ENCODE peak calls at places on chromosomes 7 and 10, in eight cellular contexts. One of them, this sample, is unnamed. For H3K9me3, the result is how much of the 10 kb centered on the place peaks cover.

GRCh38 chr10:85608706-85609105 is 757.9 kb downstream of the GRID1 start:
- DNase-seq in OCI-LY7: no peak
- DNase-seq in K562: no peak
- DNase-seq in cardiac muscle cell: no peak
- DNase-seq in AG04450: no peak
- DNase-seq in A549: no peak
- DNase-seq in lung: no peak
- DNase-seq in pancreas: no peak
- DNase-seq in this sample: no peak

GRCh38 chr7:116670409-116671036 is 1.5 kb upstream of the MET start:
- DNase-seq in pancreas: peak
- DNase-seq in K562: no peak
- DNase-seq in A549: no peak
- DNase-seq in OCI-LY7: no peak
- DNase-seq in cardiac muscle cell: no peak
- DNase-seq in lung: no peak
- DNase-seq in AG04450: no peak
- DNase-seq in this sample: no peak

GRCh38 chr10:42998481-42999384 is 78.1 kb upstream of the RET start:
- DNase-seq in K562: no peak
- DNase-seq in cardiac muscle cell: no peak
- DNase-seq in lung: no peak
- DNase-seq in OCI-LY7: no peak
- DNase-seq in AG04450: no peak
- DNase-seq in A549: no peak
- DNase-seq in pancreas: no peak
- DNase-seq in this sample: no peak

GRCh38 chr10:78950656-78951587 is 117.8 kb upstream of the ZMIZ1 start:
- DNase-seq in OCI-LY7: no peak
- DNase-seq in AG04450: no peak
- DNase-seq in A549: no peak
- DNase-seq in K562: no peak
- DNase-seq in pancreas: peak
- DNase-seq in cardiac muscle cell: no peak
- DNase-seq in lung: no peak
- DNase-seq in this sample: no peak

GRCh38 chr10:123553810-123554430 is 112.2 kb upstream of the GPR26 start:
- DNase-seq in A549: no peak
- DNase-seq in lung: no peak
- DNase-seq in pancreas: no peak
- DNase-seq in AG04450: no peak
- DNase-seq in cardiac muscle cell: no peak
- DNase-seq in OCI-LY7: no peak
- DNase-seq in K562: no peak
- DNase-seq in this sample: no peak

GRCh38 chr7:18019562-18019961 is 8.1 kb downstream of the PRPS1L1 start:
- DNase-seq in OCI-LY7: no peak
- DNase-seq in cardiac muscle cell: peak
- DNase-seq in K562: no peak
- DNase-seq in AG04450: no peak
- DNase-seq in lung: no peak
- DNase-seq in A549: peak
- DNase-seq in pancreas: no peak
- DNase-seq in this sample: no peak

GRCh38 chr10:70648427-70648826 is 23.9 kb upstream of the ADAMTS14 start:
- DNase-seq in OCI-LY7: peak
- DNase-seq in A549: no peak
- DNase-seq in AG04450: no peak
- DNase-seq in cardiac muscle cell: no peak
- DNase-seq in K562: no peak
- DNase-seq in pancreas: no peak
- DNase-seq in lung: no peak
- DNase-seq in this sample: no peak

GRCh38 chr10:114265392-114266053 is 26.5 kb downstream of the VWA2 start:
- DNase-seq in cardiac muscle cell: peak
- DNase-seq in AG04450: no peak
- DNase-seq in lung: no peak
- DNase-seq in OCI-LY7: no peak
- DNase-seq in pancreas: no peak
- DNase-seq in K562: no peak
- DNase-seq in A549: no peak
- DNase-seq in this sample: no peak

GRCh38 chr10:84293574-84294016 is 34.8 kb upstream of the CCSER2 start:
- DNase-seq in AG04450: no peak
- DNase-seq in OCI-LY7: no peak
- DNase-seq in A549: no peak
- DNase-seq in pancreas: no peak
- DNase-seq in lung: no peak
- DNase-seq in cardiac muscle cell: no peak
- DNase-seq in K562: peak
- DNase-seq in this sample: no peak

GRCh38 chr7:106623846-106624245 is 37.1 kb downstream of the CCDC71L start:
- DNase-seq in AG04450: peak
- DNase-seq in lung: no peak
- DNase-seq in pancreas: no peak
- DNase-seq in A549: peak
- DNase-seq in OCI-LY7: no peak
- DNase-seq in cardiac muscle cell: peak
- DNase-seq in K562: no peak
- DNase-seq in this sample: no peak

GRCh38 chr7:121337398-121337797 is 8.6 kb downstream of the WNT16 start:
- DNase-seq in lung: no peak
- DNase-seq in pancreas: no peak
- DNase-seq in AG04450: no peak
- DNase-seq in OCI-LY7: peak
- DNase-seq in A549: no peak
- DNase-seq in K562: no peak
- DNase-seq in cardiac muscle cell: peak
- DNase-seq in this sample: no peak

GRCh38 chr10:34156781-34157425 is 658.2 kb downstream of the PARD3 start:
- DNase-seq in cardiac muscle cell: peak
- DNase-seq in pancreas: no peak
- DNase-seq in A549: peak
- DNase-seq in K562: no peak
- DNase-seq in OCI-LY7: no peak
- DNase-seq in AG04450: peak
- DNase-seq in lung: no peak
- DNase-seq in this sample: no peak

GRCh38 chr10:89440262-89440661 is 25.9 kb downstream of the IFIT5 start:
- DNase-seq in cardiac muscle cell: no peak
- DNase-seq in A549: no peak
- DNase-seq in OCI-LY7: no peak
- DNase-seq in lung: peak
- DNase-seq in K562: no peak
- DNase-seq in AG04450: no peak
- DNase-seq in pancreas: peak
- DNase-seq in this sample: no peak

GRCh38 chr10:44967596-44967995 is 8.0 kb downstream of the RASSF4 start:
- DNase-seq in lung: no peak
- DNase-seq in A549: no peak
- DNase-seq in K562: no peak
- DNase-seq in AG04450: no peak
- DNase-seq in pancreas: no peak
- DNase-seq in cardiac muscle cell: no peak
- DNase-seq in OCI-LY7: no peak
- DNase-seq in this sample: no peak

GRCh38 chr7:2521341-2521745 is 1.8 kb downstream of the LFNG start:
- DNase-seq in K562: no peak
- DNase-seq in A549: no peak
- DNase-seq in OCI-LY7: no peak
- DNase-seq in pancreas: no peak
- DNase-seq in AG04450: no peak
- DNase-seq in lung: no peak
- DNase-seq in cardiac muscle cell: no peak
- DNase-seq in this sample: no peak

GRCh38 chr7:44060948-44061644 is 4.3 kb downstream of the PGAM2 start:
- DNase-seq in cardiac muscle cell: no peak
- DNase-seq in A549: no peak
- DNase-seq in AG04450: no peak
- DNase-seq in lung: no peak
- DNase-seq in OCI-LY7: no peak
- DNase-seq in K562: no peak
- DNase-seq in pancreas: no peak
- DNase-seq in this sample: no peak

GRCh38 chr10:27611861-27612450 is 107.9 kb downstream of the RAB18 start:
- DNase-seq in lung: no peak
- DNase-seq in K562: no peak
- DNase-seq in cardiac muscle cell: no peak
- DNase-seq in AG04450: no peak
- DNase-seq in pancreas: no peak
- DNase-seq in A549: no peak
- DNase-seq in OCI-LY7: no peak
- DNase-seq in this sample: no peak

GRCh38 chr7:102009628-102010027 is 192.2 kb downstream of the CUX1 start:
- DNase-seq in OCI-LY7: no peak
- DNase-seq in lung: no peak
- DNase-seq in K562: no peak
- DNase-seq in AG04450: no peak
- DNase-seq in cardiac muscle cell: peak
- DNase-seq in pancreas: no peak
- DNase-seq in A549: no peak
- DNase-seq in this sample: no peak

GRCh38 chr10:114507449-114507848 is 103.1 kb upstream of the AFAP1L2 start:
- DNase-seq in lung: peak
- DNase-seq in pancreas: peak
- DNase-seq in cardiac muscle cell: no peak
- DNase-seq in A549: no peak
- DNase-seq in AG04450: no peak
- DNase-seq in K562: no peak
- DNase-seq in OCI-LY7: no peak
- DNase-seq in this sample: no peak

GRCh38 chr10:109166935-109167334 is 756.4 kb downstream of the XPNPEP1 start:
- DNase-seq in A549: no peak
- DNase-seq in lung: no peak
- DNase-seq in K562: no peak
- DNase-seq in pancreas: no peak
- DNase-seq in cardiac muscle cell: no peak
- DNase-seq in OCI-LY7: no peak
- DNase-seq in AG04450: no peak
- DNase-seq in this sample: no peak

GRCh38 chr10:104333037-104333727 is 5.1 kb downstream of the ITPRIP start:
- DNase-seq in pancreas: no peak
- DNase-seq in K562: peak
- DNase-seq in OCI-LY7: peak
- DNase-seq in AG04450: no peak
- DNase-seq in cardiac muscle cell: peak
- DNase-seq in A549: no peak
- DNase-seq in lung: no peak
- DNase-seq in this sample: peak

GRCh38 chr10:44046605-44047004 is 338.3 kb downstream of the CXCL12 start:
- DNase-seq in pancreas: peak
- DNase-seq in K562: no peak
- DNase-seq in OCI-LY7: no peak
- DNase-seq in lung: no peak
- DNase-seq in cardiac muscle cell: peak
- DNase-seq in A549: no peak
- DNase-seq in AG04450: peak
- DNase-seq in this sample: no peak

GRCh38 chr7:11985971-11986370 is 154.0 kb upstream of the THSD7A start:
- DNase-seq in pancreas: no peak
- DNase-seq in OCI-LY7: no peak
- DNase-seq in lung: no peak
- DNase-seq in AG04450: no peak
- DNase-seq in K562: no peak
- DNase-seq in A549: no peak
- DNase-seq in cardiac muscle cell: no peak
- DNase-seq in this sample: no peak

GRCh38 chr7:20095862-20096261 is 121.3 kb downstream of the MACC1 start:
- DNase-seq in pancreas: no peak
- DNase-seq in cardiac muscle cell: no peak
- DNase-seq in lung: no peak
- DNase-seq in K562: no peak
- DNase-seq in A549: no peak
- DNase-seq in OCI-LY7: no peak
- DNase-seq in AG04450: no peak
- DNase-seq in this sample: no peak
- H3K9me3 ChIP-seq in pancreas: under half
- H3K9me3 ChIP-seq in cardiac muscle cell: under half
- H3K9me3 ChIP-seq in lung: under half
- H3K9me3 ChIP-seq in K562: under half
- H3K9me3 ChIP-seq in A549: under half
- H3K9me3 ChIP-seq in OCI-LY7: under half
- H3K9me3 ChIP-seq in AG04450: under half
- H3K9me3 ChIP-seq in this sample: under half

DNA sequence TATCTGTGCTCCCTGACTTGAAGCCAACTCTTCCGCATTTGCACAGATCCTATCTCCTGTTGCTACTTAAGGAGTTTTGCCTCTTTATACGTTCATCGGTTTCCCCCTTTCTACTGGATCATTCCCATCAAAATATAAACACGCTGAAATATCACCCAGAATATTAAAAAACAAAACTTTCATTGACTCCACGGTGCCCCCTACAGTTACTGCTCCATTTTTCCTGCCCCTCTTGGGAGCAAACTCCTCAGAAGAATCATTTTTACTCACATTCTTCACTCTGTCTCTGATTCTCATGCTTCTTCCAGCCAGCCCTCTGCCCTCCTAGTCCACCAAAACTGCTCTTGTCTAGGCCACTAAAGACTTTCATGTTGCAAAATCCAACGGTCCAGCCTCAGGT is 66.4 kb downstream of the MYOF start:
- DNase-seq in cardiac muscle cell: no peak
- DNase-seq in OCI-LY7: no peak
- DNase-seq in A549: no peak
- DNase-seq in lung: no peak
- DNase-seq in pancreas: no peak
- DNase-seq in AG04450: no peak
- DNase-seq in K562: no peak
- DNase-seq in this sample: no peak
- TF ChIP-seq CTCF in cardiac muscle cell: peak
- TF ChIP-seq CTCF in OCI-LY7: peak
- TF ChIP-seq CTCF in A549: peak
- TF ChIP-seq CTCF in lung: no peak
- TF ChIP-seq CTCF in pancreas: no peak
- TF ChIP-seq CTCF in AG04450: peak
- TF ChIP-seq CTCF in K562: no peak
- TF ChIP-seq CTCF in this sample: no peak

DNA sequence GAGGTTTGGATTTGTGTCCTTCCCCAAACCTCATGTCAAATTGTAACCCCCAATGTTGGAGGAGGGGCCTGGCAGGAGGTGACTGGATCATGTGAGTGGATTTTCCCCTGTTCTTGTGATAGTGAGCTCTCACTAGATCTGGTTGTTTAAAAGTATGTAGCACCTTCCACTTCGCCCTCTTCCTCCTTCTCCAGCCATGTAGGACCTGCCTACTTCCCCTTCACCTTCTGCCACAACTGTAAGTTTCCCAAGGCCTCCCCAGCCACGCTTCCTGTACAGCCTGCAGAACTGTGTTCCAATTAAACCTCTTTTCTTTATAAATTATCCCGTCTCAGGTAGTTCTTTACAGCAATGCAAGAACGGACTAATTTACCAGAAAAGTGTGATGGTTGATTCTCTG is 113.8 kb downstream of the FAM107B start:
- DNase-seq in pancreas: no peak
- DNase-seq in lung: no peak
- DNase-seq in AG04450: no peak
- DNase-seq in OCI-LY7: peak
- DNase-seq in K562: no peak
- DNase-seq in A549: no peak
- DNase-seq in cardiac muscle cell: no peak
- DNase-seq in this sample: no peak
- H3K9me3 ChIP-seq in pancreas: under half
- H3K9me3 ChIP-seq in lung: under half
- H3K9me3 ChIP-seq in AG04450: under half
- H3K9me3 ChIP-seq in OCI-LY7: under half
- H3K9me3 ChIP-seq in K562: under half
- H3K9me3 ChIP-seq in A549: under half
- H3K9me3 ChIP-seq in cardiac muscle cell: under half
- H3K9me3 ChIP-seq in this sample: under half

GRCh38 chr10:66586073-66586472 is 339.8 kb upstream of the LRRTM3 start:
- DNase-seq in lung: no peak
- DNase-seq in AG04450: no peak
- DNase-seq in A549: no peak
- DNase-seq in OCI-LY7: no peak
- DNase-seq in cardiac muscle cell: no peak
- DNase-seq in pancreas: peak
- DNase-seq in K562: no peak
- DNase-seq in this sample: no peak
- TF ChIP-seq CTCF in lung: no peak
- TF ChIP-seq CTCF in AG04450: peak
- TF ChIP-seq CTCF in A549: no peak
- TF ChIP-seq CTCF in OCI-LY7: peak
- TF ChIP-seq CTCF in cardiac muscle cell: no peak
- TF ChIP-seq CTCF in pancreas: no peak
- TF ChIP-seq CTCF in K562: no peak
- TF ChIP-seq CTCF in this sample: no peak